ENCODE peak calls at places on chromosomes 4 and X, in four cellular contexts. One of them, this sample, is unnamed.

GRCh38 chrX:40908857-40909475 is 173.6 kb upstream of the MED14 start:
- DNase-seq in neural progenitor cell: no peak
- DNase-seq in GM23338: no peak
- DNase-seq in brain microvascular endothelial cell: peak
- DNase-seq in this sample: no peak

GRCh38 chr4:119498520-119498919 is 130.1 kb downstream of the PDE5A start:
- DNase-seq in neural progenitor cell: no peak
- DNase-seq in GM23338: no peak
- DNase-seq in brain microvascular endothelial cell: peak
- DNase-seq in this sample: no peak

GRCh38 chrX:119606508-119607389 is 525 bp upstream of the NKRF start:
- DNase-seq in neural progenitor cell: no peak
- DNase-seq in GM23338: no peak
- DNase-seq in brain microvascular endothelial cell: no peak
- DNase-seq in this sample: no peak

GRCh38 chr4:124111922-124112321 is 600.6 kb downstream of the ANKRD50 start:
- DNase-seq in neural progenitor cell: peak
- DNase-seq in GM23338: peak
- DNase-seq in brain microvascular endothelial cell: peak
- DNase-seq in this sample: no peak

GRCh38 chrX:126836195-126836594 is 16.7 kb downstream of the PRR32 start:
- DNase-seq in neural progenitor cell: no peak
- DNase-seq in GM23338: no peak
- DNase-seq in brain microvascular endothelial cell: no peak
- DNase-seq in this sample: no peak

GRCh38 chrX:68112321-68112720 is 321.0 kb downstream of the OPHN1 start:
- DNase-seq in neural progenitor cell: peak
- DNase-seq in GM23338: peak
- DNase-seq in brain microvascular endothelial cell: peak
- DNase-seq in this sample: no peak

GRCh38 chrX:112359906-112360305 is 277.3 kb upstream of the TRPC5 start:
- DNase-seq in neural progenitor cell: no peak
- DNase-seq in GM23338: no peak
- DNase-seq in brain microvascular endothelial cell: no peak
- DNase-seq in this sample: no peak

GRCh38 chr4:174460684-174461083 is 61.6 kb downstream of the HPGD start:
- DNase-seq in neural progenitor cell: no peak
- DNase-seq in GM23338: no peak
- DNase-seq in brain microvascular endothelial cell: peak
- DNase-seq in this sample: no peak

GRCh38 chr4:145333786-145334185 is 147.9 kb upstream of the SMAD1 start:
- DNase-seq in neural progenitor cell: no peak
- DNase-seq in GM23338: no peak
- DNase-seq in brain microvascular endothelial cell: no peak
- DNase-seq in this sample: no peak

GRCh38 chrX:132877954-132878536 is 80.4 kb downstream of the HS6ST2 start:
- DNase-seq in neural progenitor cell: no peak
- DNase-seq in GM23338: no peak
- DNase-seq in brain microvascular endothelial cell: no peak
- DNase-seq in this sample: no peak

GRCh38 chr4:17636696-17637351 is 22.4 kb downstream of the MED28 start:
- DNase-seq in neural progenitor cell: peak
- DNase-seq in GM23338: peak
- DNase-seq in brain microvascular endothelial cell: peak
- DNase-seq in this sample: peak

GRCh38 chr4:21819086-21819485 is 129.5 kb downstream of the KCNIP4 start:
- DNase-seq in neural progenitor cell: no peak
- DNase-seq in GM23338: no peak
- DNase-seq in brain microvascular endothelial cell: no peak
- DNase-seq in this sample: no peak

GRCh38 chr4:13990596-13991589 is 363.4 kb upstream of the BOD1L1 start:
- DNase-seq in neural progenitor cell: peak
- DNase-seq in GM23338: no peak
- DNase-seq in brain microvascular endothelial cell: peak
- DNase-seq in this sample: no peak

GRCh38 chr4:4293279-4293678 is 3.2 kb downstream of the ZBTB49 start:
- DNase-seq in neural progenitor cell: no peak
- DNase-seq in GM23338: no peak
- DNase-seq in brain microvascular endothelial cell: no peak
- DNase-seq in this sample: no peak

GRCh38 chr4:3611778-3612177 is 79.6 kb upstream of the LRPAP1 start:
- DNase-seq in neural progenitor cell: no peak
- DNase-seq in GM23338: no peak
- DNase-seq in brain microvascular endothelial cell: no peak
- DNase-seq in this sample: no peak

GRCh38 chrX:120213438-120214265 is 37.0 kb upstream of the ZBTB33 start:
- DNase-seq in neural progenitor cell: peak
- DNase-seq in GM23338: peak
- DNase-seq in brain microvascular endothelial cell: peak
- DNase-seq in this sample: no peak

GRCh38 chr4:168711197-168712120 is 214.6 kb downstream of the PALLD start:
- DNase-seq in neural progenitor cell: no peak
- DNase-seq in GM23338: no peak
- DNase-seq in brain microvascular endothelial cell: peak
- DNase-seq in this sample: peak

GRCh38 chr4:145531193-145531592 is 49.5 kb downstream of the SMAD1 start:
- DNase-seq in neural progenitor cell: no peak
- DNase-seq in GM23338: no peak
- DNase-seq in brain microvascular endothelial cell: no peak
- DNase-seq in this sample: no peak

GRCh38 chrX:46791927-46792825 is 33.3 kb upstream of the SLC9A7 start:
- DNase-seq in neural progenitor cell: peak
- DNase-seq in GM23338: peak
- DNase-seq in brain microvascular endothelial cell: peak
- DNase-seq in this sample: no peak

GRCh38 chr4:37816006-37816405 is 10.5 kb upstream of the PGM2 start:
- DNase-seq in neural progenitor cell: no peak
- DNase-seq in GM23338: no peak
- DNase-seq in brain microvascular endothelial cell: no peak
- DNase-seq in this sample: no peak

GRCh38 chrX:139881572-139881971 is 51.3 kb downstream of the ATP11C start:
- DNase-seq in neural progenitor cell: no peak
- DNase-seq in GM23338: no peak
- DNase-seq in brain microvascular endothelial cell: no peak
- DNase-seq in this sample: no peak

GRCh38 chrX:14497184-14497666 is 32.1 kb upstream of the GLRA2 start:
- DNase-seq in neural progenitor cell: no peak
- DNase-seq in GM23338: no peak
- DNase-seq in brain microvascular endothelial cell: peak
- DNase-seq in this sample: no peak

GRCh38 chr4:154779362-154779947 is 1.6 kb upstream of the RBM46 start:
- DNase-seq in neural progenitor cell: peak
- DNase-seq in GM23338: peak
- DNase-seq in brain microvascular endothelial cell: no peak
- DNase-seq in this sample: no peak

GRCh38 chr4:17138847-17139246 is 240.4 kb upstream of the LDB2 start:
- DNase-seq in neural progenitor cell: no peak
- DNase-seq in GM23338: no peak
- DNase-seq in brain microvascular endothelial cell: no peak
- DNase-seq in this sample: no peak

GRCh38 chr4:86493460-86493859 is 100.7 kb upstream of the PTPN13 start:
- DNase-seq in neural progenitor cell: no peak
- DNase-seq in GM23338: peak
- DNase-seq in brain microvascular endothelial cell: no peak
- DNase-seq in this sample: no peak

GRCh38 chr4:117800636-117801035 is 233.7 kb upstream of the NDST3 start:
- DNase-seq in neural progenitor cell: no peak
- DNase-seq in GM23338: no peak
- DNase-seq in brain microvascular endothelial cell: no peak
- DNase-seq in this sample: no peak

GRCh38 chr4:53702334-53703266 is 111.3 kb upstream of the LNX1 start:
- DNase-seq in neural progenitor cell: peak
- DNase-seq in GM23338: peak
- DNase-seq in brain microvascular endothelial cell: peak
- DNase-seq in this sample: peak

GRCh38 chr4:948101-948935 is 16.1 kb downstream of the TMEM175 start:
- DNase-seq in neural progenitor cell: no peak
- DNase-seq in GM23338: no peak
- DNase-seq in brain microvascular endothelial cell: no peak
- DNase-seq in this sample: peak

GRCh38 chr4:7420661-7421040 is 14.1 kb downstream of the PSAPL1 start:
- DNase-seq in neural progenitor cell: no peak
- DNase-seq in GM23338: no peak
- DNase-seq in brain microvascular endothelial cell: no peak
- DNase-seq in this sample: no peak

GRCh38 chr4:137664055-137664405 is 131.7 kb upstream of the PCDH18 start:
- DNase-seq in neural progenitor cell: no peak
- DNase-seq in GM23338: peak
- DNase-seq in brain microvascular endothelial cell: peak
- DNase-seq in this sample: no peak

GRCh38 chrX:49951524-49952193 is 29.3 kb downstream of the CLCN5 start:
- DNase-seq in neural progenitor cell: no peak
- DNase-seq in GM23338: no peak
- DNase-seq in brain microvascular endothelial cell: no peak
- DNase-seq in this sample: no peak

GRCh38 chr4:155559915-155560314 is 106.7 kb upstream of the GUCY1A1 start:
- DNase-seq in neural progenitor cell: no peak
- DNase-seq in GM23338: no peak
- DNase-seq in brain microvascular endothelial cell: no peak
- DNase-seq in this sample: no peak

GRCh38 chrX:106875151-106875550 is 28.0 kb downstream of the RIPPLY1 start:
- DNase-seq in neural progenitor cell: no peak
- DNase-seq in GM23338: no peak
- DNase-seq in brain microvascular endothelial cell: no peak
- DNase-seq in this sample: no peak

GRCh38 chr4:79663865-79664264 is 255.8 kb upstream of the GK2 start:
- DNase-seq in neural progenitor cell: no peak
- DNase-seq in GM23338: peak
- DNase-seq in brain microvascular endothelial cell: no peak
- DNase-seq in this sample: no peak

GRCh38 chrX:68292471-68292870 is 140.8 kb downstream of the OPHN1 start:
- DNase-seq in neural progenitor cell: no peak
- DNase-seq in GM23338: no peak
- DNase-seq in brain microvascular endothelial cell: no peak
- DNase-seq in this sample: no peak

GRCh38 chr4:183097251-183098079 is 1.6 kb upstream of the WWC2 start:
- DNase-seq in neural progenitor cell: peak
- DNase-seq in GM23338: peak
- DNase-seq in brain microvascular endothelial cell: no peak
- DNase-seq in this sample: peak

GRCh38 chr4:142406051-142406549 is 440.0 kb downstream of the INPP4B start:
- DNase-seq in neural progenitor cell: no peak
- DNase-seq in GM23338: peak
- DNase-seq in brain microvascular endothelial cell: no peak
- DNase-seq in this sample: no peak
- H3K4me3 ChIP-seq in neural progenitor cell: no peak
- H3K4me3 ChIP-seq in GM23338: peak
- H3K4me3 ChIP-seq in brain microvascular endothelial cell: peak
- H3K4me3 ChIP-seq in this sample: peak

GRCh38 chrX:10484683-10485247 is 135.6 kb downstream of the MID1 start:
- DNase-seq in neural progenitor cell: no peak
- DNase-seq in GM23338: peak
- DNase-seq in brain microvascular endothelial cell: no peak
- DNase-seq in this sample: no peak

GRCh38 chrX:10482262-10482661 is 138.1 kb downstream of the MID1 start:
- DNase-seq in neural progenitor cell: no peak
- DNase-seq in GM23338: no peak
- DNase-seq in brain microvascular endothelial cell: no peak
- DNase-seq in this sample: no peak

GRCh38 chrX:10483191-10483808 is 137.1 kb downstream of the MID1 start:
- DNase-seq in neural progenitor cell: no peak
- DNase-seq in GM23338: no peak
- DNase-seq in brain microvascular endothelial cell: no peak
- DNase-seq in this sample: no peak

GRCh38 chrX:10485331-10485730 is 135.1 kb downstream of the MID1 start:
- DNase-seq in neural progenitor cell: no peak
- DNase-seq in GM23338: no peak
- DNase-seq in brain microvascular endothelial cell: no peak
- DNase-seq in this sample: no peak

DNA sequence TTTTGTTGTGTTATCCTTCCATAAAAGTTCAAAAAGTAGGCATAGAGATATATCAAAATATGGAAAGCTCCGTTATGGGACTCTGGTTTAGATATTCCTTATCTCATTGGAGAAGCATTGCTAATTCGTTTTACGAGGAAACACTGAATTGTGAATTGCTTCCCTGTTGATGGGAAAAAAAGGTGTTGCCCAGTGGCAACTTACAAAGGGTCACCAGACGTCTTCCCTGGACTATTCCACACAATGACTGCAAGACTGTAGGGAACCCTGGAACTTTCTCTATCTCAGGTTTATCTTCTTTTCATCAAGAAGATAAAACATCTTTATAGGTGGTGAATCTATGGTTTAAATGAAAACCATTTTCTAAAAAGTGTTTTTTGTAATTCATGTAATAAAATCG is 137.7 kb downstream of the MID1 start:
- DNase-seq in neural progenitor cell: no peak
- DNase-seq in GM23338: no peak
- DNase-seq in brain microvascular endothelial cell: no peak
- DNase-seq in this sample: no peak
- H3K27ac ChIP-seq in neural progenitor cell: no peak
- H3K27ac ChIP-seq in GM23338: no peak
- H3K27ac ChIP-seq in brain microvascular endothelial cell: no peak
- H3K27ac ChIP-seq in this sample: no peak

GRCh38 chrX:65674351-65674893 is 7.0 kb downstream of the MSN start:
- DNase-seq in neural progenitor cell: no peak
- DNase-seq in GM23338: no peak
- DNase-seq in brain microvascular endothelial cell: no peak
- DNase-seq in this sample: no peak

GRCh38 chrX:65677954-65678469 is 10.6 kb downstream of the MSN start:
- DNase-seq in neural progenitor cell: no peak
- DNase-seq in GM23338: no peak
- DNase-seq in brain microvascular endothelial cell: peak
- DNase-seq in this sample: peak

GRCh38 chrX:65671966-65672365 is 4.5 kb downstream of the MSN start:
- DNase-seq in neural progenitor cell: no peak
- DNase-seq in GM23338: no peak
- DNase-seq in brain microvascular endothelial cell: no peak
- DNase-seq in this sample: no peak

GRCh38 chrX:65671286-65671685 is 3.8 kb downstream of the MSN start:
- DNase-seq in neural progenitor cell: no peak
- DNase-seq in GM23338: no peak
- DNase-seq in brain microvascular endothelial cell: no peak
- DNase-seq in this sample: no peak

DNA sequence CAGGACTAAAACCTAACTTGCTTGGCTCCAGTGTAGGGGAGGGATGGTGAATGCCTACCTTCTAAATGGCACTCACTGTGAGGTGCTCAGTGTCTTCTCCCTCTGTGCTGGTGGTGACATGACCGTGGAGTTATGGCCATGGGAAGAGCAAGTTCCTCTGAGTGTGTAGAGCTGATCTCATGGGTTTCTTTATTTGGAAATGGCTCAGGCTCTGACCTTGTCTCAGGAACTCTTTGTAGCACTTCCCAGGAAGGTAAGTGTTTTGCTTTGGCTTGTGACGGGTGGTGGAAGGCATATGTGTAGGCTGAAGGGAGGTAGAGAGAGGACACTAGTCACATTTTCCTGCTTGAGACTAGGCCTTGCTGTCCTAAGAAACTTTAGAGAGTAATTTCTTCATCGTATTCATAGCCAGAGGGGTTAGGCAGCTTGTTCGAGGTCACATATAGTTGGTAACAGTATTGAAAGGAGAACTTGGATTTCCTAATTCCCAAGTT is 6.5 kb downstream of the MSN start:
- DNase-seq in neural progenitor cell: no peak
- DNase-seq in GM23338: no peak
- DNase-seq in brain microvascular endothelial cell: no peak
- DNase-seq in this sample: no peak
- H3K4me3 ChIP-seq in neural progenitor cell: no peak
- H3K4me3 ChIP-seq in GM23338: no peak
- H3K4me3 ChIP-seq in brain microvascular endothelial cell: no peak
- H3K4me3 ChIP-seq in this sample: no peak

GRCh38 chrX:110006161-110006560 is 3.2 kb downstream of the TMEM164 start:
- DNase-seq in neural progenitor cell: no peak
- DNase-seq in GM23338: no peak
- DNase-seq in brain microvascular endothelial cell: no peak
- DNase-seq in this sample: no peak
- H3K27ac ChIP-seq in neural progenitor cell: no peak
- H3K27ac ChIP-seq in GM23338: no peak
- H3K27ac ChIP-seq in brain microvascular endothelial cell: no peak
- H3K27ac ChIP-seq in this sample: no peak

This sample was measured in aorta.